ENCODE peak calls at places on chromosomes 3 and 15, in five cellular contexts. O is pancreas, V is heart right ventricle, S is neural progenitor cell, P is uterus. U is an unnamed sample. For H3K27me3 and H3K4me1, the result is how much of the 10 kb centered on the place peaks cover.

GRCh38 chr15:79881668-79882067 is 15.1 kb downstream of the MTHFS start:
- DNase-seq in P (no peak), V (no peak), S (no peak), O (no peak), U (no peak)

GRCh38 chr3:122555275-122556071 is 8.6 kb downstream of the PARP9 start:
- DNase-seq in P (peak), O (no peak), V (no peak), S (no peak), U (no peak)

GRCh38 chr3:52144034-52144795 is 10.0 kb downstream of the POC1A start:
- DNase-seq in V (peak), S (peak), P (peak), O (peak), U (peak)

GRCh38 chr3:184332370-184333090 is 4.9 kb upstream of the FAM131A start:
- DNase-seq in V (no peak), S (no peak), P (no peak), O (no peak), U (no peak)

GRCh38 chr3:43176666-43177065 is 70.8 kb upstream of the POMGNT2 start:
- DNase-seq in V (no peak), O (no peak), S (no peak), P (no peak), U (no peak)

GRCh38 chr3:30596161-30596560 is 10.2 kb upstream of the TGFBR2 start:
- DNase-seq in S (no peak), O (no peak), P (no peak), V (no peak), U (no peak)

GRCh38 chr3:130383424-130383823 is 38.0 kb downstream of the COL6A5 start:
- DNase-seq in P (no peak), S (no peak), V (no peak), O (no peak), U (no peak)

GRCh38 chr3:162770556-162770955 is 1273.9 kb downstream of the OTOL1 start:
- DNase-seq in P (no peak), S (no peak), V (no peak), O (no peak), U (no peak)

GRCh38 chr15:63462053-63462452 is 42.3 kb upstream of the USP3 start:
- DNase-seq in P (no peak), O (no peak), S (no peak), V (no peak), U (no peak)

GRCh38 chr3:129855454-129856419 is 37.8 kb downstream of the TMCC1 start:
- DNase-seq in S (no peak), P (no peak), O (no peak), V (no peak), U (no peak)

GRCh38 chr3:168455814-168456213 is 360.1 kb upstream of the GOLIM4 start:
- DNase-seq in S (no peak), V (no peak), O (no peak), P (no peak), U (no peak)

GRCh38 chr3:177041021-177041729 is 156.1 kb downstream of the TBL1XR1 start:
- DNase-seq in P (peak), V (no peak), O (no peak), S (no peak), U (peak)

GRCh38 chr3:193040836-193041672 is 123.4 kb upstream of the MB21D2 start:
- DNase-seq in O (no peak), S (peak), V (no peak), P (no peak), U (no peak)

GRCh38 chr3:143685483-143685882 is 162.8 kb downstream of the SLC9A9 start:
- DNase-seq in S (no peak), O (no peak), V (no peak), P (no peak), U (no peak)

GRCh38 chr15:51243774-51244173 is 94.6 kb downstream of the CYP19A1 start:
- DNase-seq in P (no peak), S (no peak), O (no peak), V (no peak), U (no peak)

GRCh38 chr15:37100109-37100873 is at the start of gene MEIS2:
- DNase-seq in P (peak), V (peak), O (peak), S (peak), U (peak)

GRCh38 chr3:66259721-66260255 is 39.0 kb downstream of the SLC25A26 start:
- DNase-seq in V (no peak), P (no peak), S (no peak), O (no peak), U (no peak)

GRCh38 chr3:53109190-53109589 is 21.0 kb downstream of the RFT1 start:
- DNase-seq in P (no peak), V (no peak), O (no peak), S (no peak), U (no peak)

GRCh38 chr3:1692428-1692827 is 406.2 kb upstream of the CNTN4 start:
- DNase-seq in O (no peak), S (no peak), P (no peak), V (no peak), U (no peak)

GRCh38 chr3:15386352-15386751 is 41.0 kb downstream of the METTL6 start:
- DNase-seq in O (no peak), P (no peak), S (no peak), V (no peak), U (no peak)

GRCh38 chr15:68598171-68599152 is 19.7 kb downstream of the CORO2B start:
- DNase-seq in S (no peak), V (no peak), O (no peak), P (no peak), U (peak)

GRCh38 chr3:14598143-14598569 is 53.4 kb upstream of the CCDC174 start:
- DNase-seq in P (no peak), S (peak), V (no peak), O (no peak), U (no peak)

GRCh38 chr15:29880886-29881285 is 58.6 kb upstream of the TJP1 start:
- DNase-seq in S (no peak), P (no peak), O (no peak), V (no peak), U (no peak)

GRCh38 chr3:115071611-115072010 is 75.5 kb downstream of the ZBTB20 start:
- DNase-seq in S (peak), P (no peak), V (no peak), O (no peak), U (peak)

GRCh38 chr15:86165263-86166204 is 85.9 kb downstream of the AGBL1 start:
- DNase-seq in O (no peak), P (no peak), S (no peak), V (no peak), U (no peak)

GRCh38 chr15:97849183-97849582 is 111.3 kb upstream of the ARRDC4 start:
- DNase-seq in P (no peak), V (no peak), O (no peak), S (no peak), U (no peak)

GRCh38 chr3:72482589-72483249 is 365.5 kb downstream of the SHQ1 start:
- DNase-seq in S (no peak), O (peak), P (peak), V (peak), U (peak)

GRCh38 chr3:62682826-62683225 is 192.4 kb downstream of the CADPS start:
- DNase-seq in S (no peak), V (no peak), P (no peak), O (no peak), U (no peak)

GRCh38 chr15:95988574-95988887 is 342.0 kb upstream of the NR2F2 start:
- DNase-seq in V (no peak), O (no peak), S (no peak), P (peak), U (no peak)

GRCh38 chr3:160921020-160921635 is 165.1 kb downstream of the PPM1L start:
- DNase-seq in V (no peak), P (no peak), S (peak), O (no peak), U (no peak)

GRCh38 chr3:32454731-32455608 is 47.7 kb downstream of the CMTM6 start:
- DNase-seq in V (no peak), O (no peak), P (no peak), S (no peak), U (no peak)

GRCh38 chr3:170040283-170040907 is 2.6 kb downstream of the GPR160 start:
- DNase-seq in S (peak), O (no peak), V (no peak), P (no peak), U (no peak)

GRCh38 chr3:46312996-46313395 is 40.9 kb upstream of the CCR2 start:
- DNase-seq in S (no peak), O (peak), V (no peak), P (no peak), U (peak)

GRCh38 chr3:35639251-35640185 is at the start of gene ARPP21:
- DNase-seq in S (peak), P (no peak), O (no peak), V (no peak), U (no peak)

GRCh38 chr3:134640378-134640777 is 10.4 kb downstream of the KY start:
- DNase-seq in O (no peak), S (no peak), V (no peak), P (no peak), U (no peak)

GRCh38 chr3:64161481-64161952 is 63.7 kb downstream of the PRICKLE2 start:
- DNase-seq in P (no peak), O (no peak), V (no peak), S (no peak), U (no peak)

GRCh38 chr15:72227192-72227586 is 3.8 kb downstream of the PKM start:
- DNase-seq in O (no peak), V (no peak), P (peak), S (no peak), U (no peak)

GRCh38 chr15:65115086-65115485 is at the start of gene UBAP1L:
- DNase-seq in V (no peak), S (no peak), O (no peak), P (no peak), U (no peak)

GRCh38 chr3:9110316-9110715 is 139.1 kb downstream of the SRGAP3 start:
- DNase-seq in S (no peak), V (peak), P (no peak), O (no peak), U (no peak)

GRCh38 chr3:9110802-9111201 is 138.6 kb downstream of the SRGAP3 start:
- DNase-seq in V (no peak), O (no peak), P (no peak), S (no peak), U (no peak)

GRCh38 chr3:9116351-9116750 is 133.1 kb downstream of the SRGAP3 start:
- DNase-seq in O (no peak), P (no peak), V (no peak), S (no peak), U (no peak)

GRCh38 chr3:9111349-9112265 is 137.8 kb downstream of the SRGAP3 start:
- DNase-seq in P (peak), V (peak), S (no peak), O (no peak), U (peak)

DNA sequence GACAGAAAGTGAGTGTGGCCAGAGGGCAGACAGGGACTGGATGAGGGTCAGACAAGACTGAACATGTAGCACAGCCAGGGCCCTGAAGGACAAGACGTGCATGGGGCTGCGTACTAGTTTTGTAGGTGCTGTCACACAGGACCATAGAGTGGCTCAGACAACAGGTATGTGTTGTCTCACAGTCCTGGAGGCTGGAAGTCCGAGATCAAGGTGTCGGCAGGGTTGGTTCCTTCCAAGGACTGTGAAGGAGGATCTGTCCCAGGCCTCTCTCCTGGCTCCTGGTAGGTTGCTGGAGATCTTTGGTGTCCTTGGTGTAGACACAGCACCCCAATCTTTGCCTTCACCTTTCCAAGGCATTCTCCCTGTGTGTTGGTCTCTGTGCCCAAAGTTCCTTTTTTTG is 136.4 kb downstream of the SRGAP3 start:
- DNase-seq in S (no peak), P (no peak), V (no peak), O (no peak), U (no peak)
- H3K27me3 ChIP-seq in S (under half), P (under half), V (under half), O (under half), U (under half)

DNA sequence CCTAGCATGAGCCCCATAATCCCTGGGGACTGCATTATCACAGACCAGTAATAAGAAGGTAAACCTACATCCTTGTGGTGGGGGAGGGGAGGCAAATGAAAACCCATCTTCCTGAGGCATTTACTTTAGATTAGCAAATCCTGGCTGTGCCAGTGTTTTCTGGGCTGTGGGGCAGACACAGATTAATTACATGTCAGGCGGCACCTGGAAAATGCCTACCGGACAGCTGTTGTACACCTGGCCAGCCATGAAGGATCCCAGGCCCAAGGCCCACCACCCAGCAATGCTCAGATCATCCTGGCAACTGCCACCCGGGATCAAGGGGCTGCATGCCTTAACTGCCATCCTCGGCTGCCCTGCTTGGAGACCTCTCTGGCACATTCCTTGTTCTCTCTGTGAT is 59.1 kb upstream of the RASA2 start:
- DNase-seq in S (no peak), V (no peak), O (peak), P (no peak), U (no peak)
- H3K4me1 ChIP-seq in S (under half), V (half or more), O (under half), P (under half), U (half or more)

GRCh38 chr3:127084401-127084990 is 101.6 kb downstream of the PLXNA1 start:
- DNase-seq in O (no peak), P (no peak), S (no peak), V (no peak), U (no peak)

GRCh38 chr3:127088511-127089430 is 104.2 kb upstream of the PRR23E start:
- DNase-seq in V (no peak), O (no peak), P (no peak), S (no peak), U (peak)

GRCh38 chr3:127087441-127087840 is 104.5 kb downstream of the PLXNA1 start:
- DNase-seq in P (no peak), S (no peak), V (no peak), O (no peak), U (no peak)

GRCh38 chr3:127083778-127084355 is 101.0 kb downstream of the PLXNA1 start:
- DNase-seq in P (no peak), S (no peak), V (no peak), O (no peak), U (no peak)

GRCh38 chr3:127085576-127085975 is 102.7 kb downstream of the PLXNA1 start:
- DNase-seq in S (no peak), O (no peak), V (no peak), P (no peak), U (no peak)
- H3K27me3 ChIP-seq in S (under half), O (under half), V (under half), P (under half), U (under half)

GRCh38 chr15:89105147-89105546 is 16.9 kb downstream of the ABHD2 start:
- DNase-seq in S (no peak), V (no peak), O (no peak), P (peak), U (no peak)
- H3K4me1 ChIP-seq in S (under half), V (half or more), O (half or more), P (under half), U (half or more)

DNA sequence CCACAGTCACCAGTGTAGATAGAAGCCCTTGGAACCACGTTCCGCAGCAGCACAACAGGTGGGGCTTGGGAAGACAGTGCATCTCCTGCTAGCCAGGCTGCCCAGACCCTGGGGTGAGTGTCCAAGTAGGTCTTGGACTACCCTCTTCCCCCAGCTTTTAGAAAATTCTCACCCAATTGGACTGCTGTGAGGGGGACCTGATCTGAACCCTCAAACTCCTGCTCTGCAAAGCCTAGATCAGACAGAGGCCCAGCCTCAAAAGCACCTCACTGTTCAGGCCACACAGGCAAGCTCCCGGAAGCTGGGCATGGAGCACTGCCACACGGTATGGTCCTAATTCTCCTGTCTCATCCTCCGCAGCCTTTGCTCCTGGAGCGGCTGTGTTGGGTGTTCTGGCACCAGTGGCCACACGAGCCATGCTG is 41.1 kb downstream of the CPN2 start:
- DNase-seq in O (no peak), V (no peak), S (no peak), P (no peak), U (no peak)
- H3K27me3 ChIP-seq in O (under half), V (under half), S (under half), P (under half), U (under half)

GRCh38 chr15:76339302-76340197 is 3.0 kb downstream of the ISL2 start:
- DNase-seq in S (peak), P (no peak), O (no peak), V (no peak), U (no peak)
- H3K4me1 ChIP-seq in S (under half), P (under half), O (under half), V (half or more), U (half or more)

DNA sequence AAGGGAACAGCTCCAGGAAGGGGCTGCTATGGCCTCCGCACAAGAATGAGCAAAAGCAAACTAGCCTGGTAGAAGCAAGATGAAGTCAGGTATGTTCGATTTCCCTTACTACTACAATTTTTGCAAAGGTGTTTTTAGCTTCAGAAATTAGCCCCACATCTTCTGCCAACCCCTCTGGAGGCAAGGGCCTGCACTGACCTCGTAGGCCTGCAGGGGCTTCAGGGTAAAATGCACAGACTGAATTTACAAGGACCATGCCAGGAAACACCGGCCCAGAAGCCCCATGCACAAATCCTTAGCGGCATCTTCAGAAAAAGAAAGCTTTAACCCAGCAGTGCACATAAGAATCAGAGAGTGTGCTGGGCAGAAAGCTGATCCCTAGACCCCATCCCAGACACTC is 53.0 kb downstream of the SLC6A1 start:
- DNase-seq in S (no peak), P (no peak), O (no peak), V (no peak), U (no peak)
- H3K27me3 ChIP-seq in S (under half), P (under half), O (under half), V (under half), U (under half)

DNA sequence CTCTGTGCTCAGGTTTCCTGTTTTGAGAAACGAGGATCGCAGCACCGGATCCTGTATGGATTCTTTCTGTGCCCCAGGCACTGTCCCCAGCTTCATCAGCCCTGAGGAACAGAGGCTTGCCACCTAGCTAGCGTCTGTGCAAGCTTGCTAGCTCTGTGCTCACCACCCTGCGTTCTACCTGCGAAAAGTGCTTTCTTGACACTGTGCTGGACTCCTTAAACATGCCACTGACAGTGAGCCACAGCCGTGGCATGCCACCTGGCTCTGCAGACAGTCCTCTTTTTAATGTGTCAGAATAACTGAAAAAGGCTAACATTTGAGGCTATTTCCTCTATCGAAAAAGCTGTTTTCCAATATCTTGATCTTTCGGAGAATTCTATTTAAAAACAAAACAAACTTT is 1.4 kb downstream of the PGPEP1L start:
- DNase-seq in V (no peak), S (no peak), P (no peak), O (no peak), U (no peak)
- H3K4me1 ChIP-seq in V (under half), S (under half), P (under half), O (under half), U (under half)

GRCh38 chr3:186117521-186118111 is 8.7 kb upstream of the ETV5 start:
- DNase-seq in P (no peak), O (no peak), V (no peak), S (no peak), U (no peak)
- H3K27me3 ChIP-seq in P (under half), O (under half), V (under half), S (half or more), U (under half)

GRCh38 chr3:44988073-44988472 is 12.0 kb downstream of the EXOSC7 start:
- DNase-seq in O (no peak), V (no peak), P (no peak), S (no peak), U (no peak)

GRCh38 chr3:44989141-44989540 is 13.1 kb downstream of the EXOSC7 start:
- DNase-seq in S (no peak), V (no peak), P (no peak), O (no peak), U (no peak)

GRCh38 chr3:44987318-44987717 is 11.3 kb downstream of the EXOSC7 start:
- DNase-seq in S (no peak), P (no peak), O (no peak), V (no peak), U (no peak)

GRCh38 chr3:44991326-44991725 is 15.3 kb downstream of the EXOSC7 start:
- DNase-seq in O (no peak), S (no peak), P (no peak), V (no peak), U (no peak)

GRCh38 chr3:44989636-44990373 is 13.8 kb downstream of the EXOSC7 start:
- DNase-seq in O (no peak), P (no peak), S (no peak), V (no peak), U (peak)
- H3K4me1 ChIP-seq in O (under half), P (under half), S (under half), V (under half), U (under half)